ENCODE peak calls at places on chromosome 12, in eight cellular contexts. One of them, this sample, is unnamed. For H3K27me3, the result is how much of the 10 kb centered on the place peaks cover.

GRCh38 chr12:109736552-109737108 is 23.0 kb downstream of the FAM222A start:
- DNase-seq in uterus: no peak
- DNase-seq in heart left ventricle: peak
- DNase-seq in K562: peak
- DNase-seq in fibroblast of lung: peak
- DNase-seq in stomach: peak
- DNase-seq in CD8-positive, alpha-beta T cell: no peak
- DNase-seq in mammary epithelial cell: no peak
- DNase-seq in this sample: peak

GRCh38 chr12:6873094-6874006 is at the start of gene SPSB2:
- DNase-seq in heart left ventricle: peak
- DNase-seq in fibroblast of lung: peak
- DNase-seq in K562: peak
- DNase-seq in uterus: peak
- DNase-seq in CD8-positive, alpha-beta T cell: peak
- DNase-seq in mammary epithelial cell: peak
- DNase-seq in stomach: peak
- DNase-seq in this sample: peak

GRCh38 chr12:123054371-123054770 is 73.9 kb downstream of the ARL6IP4 start:
- DNase-seq in stomach: no peak
- DNase-seq in fibroblast of lung: no peak
- DNase-seq in K562: no peak
- DNase-seq in mammary epithelial cell: no peak
- DNase-seq in CD8-positive, alpha-beta T cell: no peak
- DNase-seq in uterus: no peak
- DNase-seq in heart left ventricle: no peak
- DNase-seq in this sample: no peak

GRCh38 chr12:95269892-95270291 is 52.3 kb downstream of the VEZT start:
- DNase-seq in heart left ventricle: no peak
- DNase-seq in stomach: no peak
- DNase-seq in CD8-positive, alpha-beta T cell: no peak
- DNase-seq in mammary epithelial cell: no peak
- DNase-seq in fibroblast of lung: no peak
- DNase-seq in uterus: no peak
- DNase-seq in K562: no peak
- DNase-seq in this sample: no peak

GRCh38 chr12:126780343-126780742 is 1486.6 kb upstream of the TMEM132C start:
- DNase-seq in uterus: no peak
- DNase-seq in heart left ventricle: no peak
- DNase-seq in fibroblast of lung: no peak
- DNase-seq in CD8-positive, alpha-beta T cell: no peak
- DNase-seq in K562: no peak
- DNase-seq in mammary epithelial cell: no peak
- DNase-seq in stomach: no peak
- DNase-seq in this sample: no peak

GRCh38 chr12:2456813-2457186 is 338.0 kb upstream of the FKBP4 start:
- DNase-seq in uterus: no peak
- DNase-seq in fibroblast of lung: no peak
- DNase-seq in CD8-positive, alpha-beta T cell: no peak
- DNase-seq in heart left ventricle: no peak
- DNase-seq in mammary epithelial cell: no peak
- DNase-seq in stomach: no peak
- DNase-seq in K562: no peak
- DNase-seq in this sample: no peak

GRCh38 chr12:2653461-2653965 is 141.3 kb upstream of the FKBP4 start:
- DNase-seq in CD8-positive, alpha-beta T cell: no peak
- DNase-seq in heart left ventricle: no peak
- DNase-seq in fibroblast of lung: no peak
- DNase-seq in stomach: no peak
- DNase-seq in K562: no peak
- DNase-seq in uterus: no peak
- DNase-seq in mammary epithelial cell: no peak
- DNase-seq in this sample: no peak

GRCh38 chr12:89417246-89417977 is 65.1 kb upstream of the DUSP6 start:
- DNase-seq in K562: no peak
- DNase-seq in stomach: no peak
- DNase-seq in CD8-positive, alpha-beta T cell: no peak
- DNase-seq in uterus: no peak
- DNase-seq in mammary epithelial cell: peak
- DNase-seq in fibroblast of lung: peak
- DNase-seq in heart left ventricle: no peak
- DNase-seq in this sample: no peak

GRCh38 chr12:53431187-53431586 is 7.5 kb downstream of the AMHR2 start:
- DNase-seq in K562: no peak
- DNase-seq in mammary epithelial cell: no peak
- DNase-seq in CD8-positive, alpha-beta T cell: no peak
- DNase-seq in stomach: no peak
- DNase-seq in fibroblast of lung: no peak
- DNase-seq in heart left ventricle: no peak
- DNase-seq in uterus: no peak
- DNase-seq in this sample: no peak

GRCh38 chr12:52044284-52044983 is 6.8 kb upstream of the NR4A1 start:
- DNase-seq in mammary epithelial cell: no peak
- DNase-seq in heart left ventricle: peak
- DNase-seq in K562: no peak
- DNase-seq in stomach: peak
- DNase-seq in uterus: peak
- DNase-seq in CD8-positive, alpha-beta T cell: no peak
- DNase-seq in fibroblast of lung: peak
- DNase-seq in this sample: peak

GRCh38 chr12:63313139-63313538 is 162.1 kb upstream of the AVPR1A start:
- DNase-seq in mammary epithelial cell: no peak
- DNase-seq in CD8-positive, alpha-beta T cell: no peak
- DNase-seq in uterus: no peak
- DNase-seq in K562: no peak
- DNase-seq in stomach: no peak
- DNase-seq in fibroblast of lung: no peak
- DNase-seq in heart left ventricle: no peak
- DNase-seq in this sample: no peak

GRCh38 chr12:68497702-68498101 is 113.0 kb upstream of the RAP1B start:
- DNase-seq in CD8-positive, alpha-beta T cell: no peak
- DNase-seq in uterus: no peak
- DNase-seq in heart left ventricle: no peak
- DNase-seq in fibroblast of lung: peak
- DNase-seq in stomach: no peak
- DNase-seq in K562: no peak
- DNase-seq in mammary epithelial cell: peak
- DNase-seq in this sample: no peak

GRCh38 chr12:52990206-52990605 is 16.1 kb upstream of the EIF4B start:
- DNase-seq in uterus: no peak
- DNase-seq in mammary epithelial cell: no peak
- DNase-seq in heart left ventricle: no peak
- DNase-seq in stomach: no peak
- DNase-seq in CD8-positive, alpha-beta T cell: no peak
- DNase-seq in K562: no peak
- DNase-seq in fibroblast of lung: no peak
- DNase-seq in this sample: no peak

GRCh38 chr12:59080101-59080500 is 159.8 kb upstream of the LRIG3 start:
- DNase-seq in fibroblast of lung: no peak
- DNase-seq in stomach: peak
- DNase-seq in mammary epithelial cell: no peak
- DNase-seq in uterus: no peak
- DNase-seq in CD8-positive, alpha-beta T cell: no peak
- DNase-seq in K562: no peak
- DNase-seq in heart left ventricle: no peak
- DNase-seq in this sample: no peak

GRCh38 chr12:98002887-98003493 is 512.4 kb upstream of the TMPO start:
- DNase-seq in fibroblast of lung: peak
- DNase-seq in uterus: no peak
- DNase-seq in stomach: peak
- DNase-seq in CD8-positive, alpha-beta T cell: no peak
- DNase-seq in heart left ventricle: peak
- DNase-seq in K562: peak
- DNase-seq in mammary epithelial cell: peak
- DNase-seq in this sample: no peak

GRCh38 chr12:109637341-109637740 is 63.7 kb downstream of the MVK start:
- DNase-seq in CD8-positive, alpha-beta T cell: no peak
- DNase-seq in stomach: no peak
- DNase-seq in uterus: no peak
- DNase-seq in heart left ventricle: no peak
- DNase-seq in mammary epithelial cell: no peak
- DNase-seq in fibroblast of lung: no peak
- DNase-seq in K562: no peak
- DNase-seq in this sample: no peak

GRCh38 chr12:64757778-64758177 is 1.4 kb downstream of the GNS start:
- DNase-seq in uterus: no peak
- DNase-seq in K562: no peak
- DNase-seq in heart left ventricle: no peak
- DNase-seq in CD8-positive, alpha-beta T cell: no peak
- DNase-seq in mammary epithelial cell: no peak
- DNase-seq in stomach: no peak
- DNase-seq in fibroblast of lung: no peak
- DNase-seq in this sample: no peak

GRCh38 chr12:54588892-54589291 is 433 bp upstream of the PPP1R1A start:
- DNase-seq in fibroblast of lung: no peak
- DNase-seq in stomach: no peak
- DNase-seq in mammary epithelial cell: no peak
- DNase-seq in CD8-positive, alpha-beta T cell: no peak
- DNase-seq in uterus: no peak
- DNase-seq in heart left ventricle: no peak
- DNase-seq in K562: no peak
- DNase-seq in this sample: no peak

GRCh38 chr12:7293670-7294069 is 10.2 kb upstream of the ACSM4 start:
- DNase-seq in mammary epithelial cell: no peak
- DNase-seq in stomach: no peak
- DNase-seq in CD8-positive, alpha-beta T cell: no peak
- DNase-seq in fibroblast of lung: no peak
- DNase-seq in K562: peak
- DNase-seq in heart left ventricle: no peak
- DNase-seq in uterus: no peak
- DNase-seq in this sample: no peak

GRCh38 chr12:106181416-106182114 is 42.8 kb upstream of the NUAK1 start:
- DNase-seq in uterus: no peak
- DNase-seq in CD8-positive, alpha-beta T cell: no peak
- DNase-seq in heart left ventricle: no peak
- DNase-seq in mammary epithelial cell: no peak
- DNase-seq in K562: no peak
- DNase-seq in stomach: no peak
- DNase-seq in fibroblast of lung: peak
- DNase-seq in this sample: no peak

GRCh38 chr12:2998789-2999264 is 39.6 kb downstream of the TEAD4 start:
- DNase-seq in fibroblast of lung: peak
- DNase-seq in uterus: peak
- DNase-seq in CD8-positive, alpha-beta T cell: no peak
- DNase-seq in K562: peak
- DNase-seq in stomach: no peak
- DNase-seq in heart left ventricle: peak
- DNase-seq in mammary epithelial cell: no peak
- DNase-seq in this sample: peak

GRCh38 chr12:74903522-74903921 is 306.1 kb downstream of the KCNC2 start:
- DNase-seq in K562: no peak
- DNase-seq in CD8-positive, alpha-beta T cell: no peak
- DNase-seq in fibroblast of lung: no peak
- DNase-seq in stomach: no peak
- DNase-seq in heart left ventricle: no peak
- DNase-seq in uterus: no peak
- DNase-seq in mammary epithelial cell: peak
- DNase-seq in this sample: no peak

GRCh38 chr12:5499566-5500325 is 67.8 kb downstream of the NTF3 start:
- DNase-seq in CD8-positive, alpha-beta T cell: no peak
- DNase-seq in heart left ventricle: no peak
- DNase-seq in fibroblast of lung: peak
- DNase-seq in stomach: no peak
- DNase-seq in K562: no peak
- DNase-seq in mammary epithelial cell: no peak
- DNase-seq in uterus: no peak
- DNase-seq in this sample: no peak

GRCh38 chr12:20443216-20443615 is 74.9 kb downstream of the PDE3A start:
- DNase-seq in CD8-positive, alpha-beta T cell: no peak
- DNase-seq in mammary epithelial cell: no peak
- DNase-seq in stomach: no peak
- DNase-seq in heart left ventricle: no peak
- DNase-seq in fibroblast of lung: no peak
- DNase-seq in K562: no peak
- DNase-seq in uterus: no peak
- DNase-seq in this sample: no peak
- TF ChIP-seq CTCF in CD8-positive, alpha-beta T cell: no peak
- TF ChIP-seq CTCF in mammary epithelial cell: no peak
- TF ChIP-seq CTCF in stomach: no peak
- TF ChIP-seq CTCF in heart left ventricle: no peak
- TF ChIP-seq CTCF in fibroblast of lung: no peak
- TF ChIP-seq CTCF in K562: no peak
- TF ChIP-seq CTCF in uterus: no peak
- TF ChIP-seq CTCF in this sample: no peak

DNA sequence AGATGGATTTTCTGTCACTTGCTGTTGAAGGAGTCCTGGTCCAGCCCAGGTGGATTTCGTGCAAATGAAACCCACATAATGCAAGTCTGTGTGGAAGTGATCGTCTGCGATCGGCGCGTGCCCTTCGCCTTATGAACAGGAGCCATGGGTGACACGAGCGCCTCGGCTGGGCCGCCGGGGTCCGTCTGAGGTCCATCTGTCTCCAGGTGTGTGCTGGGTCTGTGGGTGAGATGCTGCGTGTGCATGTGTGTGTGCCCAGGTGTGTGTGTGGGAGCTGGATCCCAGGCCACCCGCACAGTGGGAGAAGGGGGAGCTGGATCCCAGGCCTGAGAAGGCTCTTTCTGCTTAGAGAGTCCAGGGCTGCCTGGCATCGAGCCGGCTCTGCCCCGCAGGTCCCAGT is 53.8 kb downstream of the GALNT9 start:
- DNase-seq in fibroblast of lung: no peak
- DNase-seq in stomach: no peak
- DNase-seq in uterus: no peak
- DNase-seq in K562: no peak
- DNase-seq in CD8-positive, alpha-beta T cell: no peak
- DNase-seq in heart left ventricle: no peak
- DNase-seq in mammary epithelial cell: no peak
- DNase-seq in this sample: no peak
- H3K27me3 ChIP-seq in fibroblast of lung: under half
- H3K27me3 ChIP-seq in stomach: half or more
- H3K27me3 ChIP-seq in uterus: under half
- H3K27me3 ChIP-seq in K562: under half
- H3K27me3 ChIP-seq in CD8-positive, alpha-beta T cell: under half
- H3K27me3 ChIP-seq in heart left ventricle: half or more
- H3K27me3 ChIP-seq in mammary epithelial cell: under half
- H3K27me3 ChIP-seq in this sample: half or more

GRCh38 chr12:124661382-124661781 is 94.0 kb upstream of the NCOR2 start:
- DNase-seq in stomach: no peak
- DNase-seq in CD8-positive, alpha-beta T cell: no peak
- DNase-seq in heart left ventricle: no peak
- DNase-seq in fibroblast of lung: no peak
- DNase-seq in K562: no peak
- DNase-seq in mammary epithelial cell: no peak
- DNase-seq in uterus: no peak
- DNase-seq in this sample: no peak
- TF ChIP-seq CTCF in stomach: no peak
- TF ChIP-seq CTCF in CD8-positive, alpha-beta T cell: no peak
- TF ChIP-seq CTCF in heart left ventricle: no peak
- TF ChIP-seq CTCF in fibroblast of lung: no peak
- TF ChIP-seq CTCF in K562: peak
- TF ChIP-seq CTCF in mammary epithelial cell: no peak
- TF ChIP-seq CTCF in uterus: no peak
- TF ChIP-seq CTCF in this sample: no peak

DNA sequence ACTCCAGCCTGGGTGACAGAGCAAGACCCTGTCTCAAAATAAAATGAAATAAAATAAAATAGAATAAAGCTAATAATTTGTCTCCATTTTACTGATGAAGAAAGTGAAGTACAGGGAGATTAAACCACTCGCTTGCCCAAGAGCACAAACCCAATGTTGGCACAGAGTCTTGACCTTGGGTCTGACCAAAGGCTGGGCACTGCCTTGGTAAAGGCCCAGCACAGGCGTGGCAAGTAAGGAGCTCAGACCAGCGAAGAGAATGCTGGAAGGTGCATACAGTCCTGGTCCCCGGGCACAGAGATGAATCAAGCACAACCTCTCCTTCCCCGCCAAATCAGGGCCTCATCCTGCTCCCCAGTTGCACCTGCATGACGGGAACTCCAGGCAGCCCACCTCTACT is 26.9 kb downstream of the SCARB1 start:
- DNase-seq in K562: no peak
- DNase-seq in fibroblast of lung: no peak
- DNase-seq in stomach: no peak
- DNase-seq in heart left ventricle: no peak
- DNase-seq in uterus: no peak
- DNase-seq in CD8-positive, alpha-beta T cell: no peak
- DNase-seq in mammary epithelial cell: no peak
- DNase-seq in this sample: no peak
- H3K27me3 ChIP-seq in K562: under half
- H3K27me3 ChIP-seq in fibroblast of lung: under half
- H3K27me3 ChIP-seq in stomach: under half
- H3K27me3 ChIP-seq in heart left ventricle: under half
- H3K27me3 ChIP-seq in uterus: under half
- H3K27me3 ChIP-seq in CD8-positive, alpha-beta T cell: under half
- H3K27me3 ChIP-seq in mammary epithelial cell: under half
- H3K27me3 ChIP-seq in this sample: under half